ENCODE peak calls at places on chromosomes 4 and X, in five cellular contexts. X, S, Y, W and N are unnamed samples.

GRCh38 chr4:75505630-75506029 is 8.6 kb downstream of the RCHY1 start:
- DNase-seq in X (no peak), S (no peak), Y (no peak), W (no peak), N (no peak)

GRCh38 chr4:3257125-3257690 is 8.2 kb downstream of the MSANTD1 start:
- DNase-seq in X (peak; percentile 44), S (no peak), Y (no peak), W (peak; percentile 40), N (no peak)

GRCh38 chr4:155388162-155388561 is 11.4 kb upstream of the MAP9 start:
- DNase-seq in X (no peak), S (no peak), Y (no peak), W (no peak), N (no peak)

GRCh38 chr4:22744478-22745062 is 51.8 kb downstream of the GBA3 start:
- DNase-seq in X (no peak), S (no peak), Y (no peak), W (no peak), N (no peak)

GRCh38 chrX:4322916-4323315 is 609.5 kb upstream of the PRKX start:
- DNase-seq in X (no peak), S (no peak), Y (no peak), W (no peak), N (no peak)

GRCh38 chrX:151825927-151826471 is 86.7 kb upstream of the MAGEA4 start:
- DNase-seq in X (no peak), S (no peak), Y (no peak), W (no peak), N (no peak)

GRCh38 chrX:43552166-43552565 is 103.9 kb upstream of the MAOA start:
- DNase-seq in X (no peak), S (no peak), Y (no peak), W (peak; percentile 47), N (no peak)

GRCh38 chr4:17029964-17030363 is 131.5 kb upstream of the LDB2 start:
- DNase-seq in X (no peak), S (no peak), Y (no peak), W (no peak), N (no peak)

GRCh38 chr4:17664755-17665154 is 50.3 kb downstream of the MED28 start:
- DNase-seq in X (no peak), S (no peak), Y (no peak), W (no peak), N (no peak)

GRCh38 chr4:113080050-113080449 is 30.6 kb downstream of the ANK2 start:
- DNase-seq in X (no peak), S (no peak), Y (no peak), W (no peak), N (no peak)

GRCh38 chr4:37964734-37965457 is 4.7 kb downstream of the PTTG2 start:
- DNase-seq in X (no peak), S (no peak), Y (no peak), W (no peak), N (no peak)

GRCh38 chrX:154401045-154401799 is 3.0 kb downstream of the RPL10 start:
- DNase-seq in X (no peak), S (no peak), Y (no peak), W (no peak), N (peak; percentile 37)

GRCh38 chr4:28451346-28451745 is 1590.7 kb downstream of the STIM2 start:
- DNase-seq in X (no peak), S (no peak), Y (no peak), W (no peak), N (no peak)

GRCh38 chr4:3321295-3321889 is 28.6 kb downstream of the RGS12 start:
- DNase-seq in X (peak; percentile 11), S (peak; percentile 76), Y (no peak), W (peak; percentile 17), N (peak; percentile 9)

GRCh38 chrX:17086317-17086716 is 139.9 kb downstream of the REPS2 start:
- DNase-seq in X (no peak), S (no peak), Y (no peak), W (no peak), N (no peak)

GRCh38 chr4:130416228-130416627 is 1320.3 kb downstream of the C4orf33 start:
- DNase-seq in X (no peak), S (no peak), Y (no peak), W (no peak), N (no peak)

GRCh38 chrX:111090458-111090857 is 5.5 kb upstream of the PAK3 start:
- DNase-seq in X (no peak), S (no peak), Y (no peak), W (no peak), N (no peak)

GRCh38 chrX:53050841-53051240 is 2.3 kb downstream of the GPR173 start:
- DNase-seq in X (no peak), S (no peak), Y (no peak), W (no peak), N (no peak)
- TF ChIP-seq CTCF in X (no peak), S (no peak), Y (no peak), W (no peak), N (no peak)

GRCh38 chrX:86137071-86137470 is 11.2 kb upstream of the DACH2 start:
- DNase-seq in X (no peak), S (no peak), Y (no peak), W (no peak), N (no peak)

GRCh38 chrX:86146102-86146501 is 2.1 kb upstream of the DACH2 start:
- DNase-seq in X (no peak), S (no peak), Y (no peak), W (no peak), N (no peak)

DNA sequence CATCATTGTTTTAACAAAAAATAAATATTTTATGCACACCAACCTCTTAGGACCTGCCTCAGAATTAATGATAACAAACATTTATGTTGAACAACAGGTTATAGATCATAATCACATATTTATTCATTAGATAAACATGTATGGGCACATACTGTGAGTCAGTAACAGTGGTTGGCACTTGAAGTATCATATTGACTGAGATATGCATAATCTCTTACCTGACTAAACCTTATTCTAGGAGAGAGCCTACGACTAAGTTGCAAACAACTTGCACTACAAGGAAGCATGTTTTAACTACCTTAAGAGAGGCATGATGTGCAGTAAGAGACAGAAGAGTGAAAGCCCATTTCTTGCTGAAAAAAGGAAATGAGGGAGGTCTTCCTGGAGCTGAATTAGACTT is 6.5 kb upstream of the DACH2 start:
- DNase-seq in X (no peak), S (no peak), Y (no peak), W (no peak), N (no peak)
- H3K9me3 ChIP-seq in X (no peaks in the 10 kb centered on the region), S (no peaks in the 10 kb centered on the region), Y (no peaks in the 10 kb centered on the region), W (no peaks in the 10 kb centered on the region), N (no peaks in the 10 kb centered on the region)

DNA sequence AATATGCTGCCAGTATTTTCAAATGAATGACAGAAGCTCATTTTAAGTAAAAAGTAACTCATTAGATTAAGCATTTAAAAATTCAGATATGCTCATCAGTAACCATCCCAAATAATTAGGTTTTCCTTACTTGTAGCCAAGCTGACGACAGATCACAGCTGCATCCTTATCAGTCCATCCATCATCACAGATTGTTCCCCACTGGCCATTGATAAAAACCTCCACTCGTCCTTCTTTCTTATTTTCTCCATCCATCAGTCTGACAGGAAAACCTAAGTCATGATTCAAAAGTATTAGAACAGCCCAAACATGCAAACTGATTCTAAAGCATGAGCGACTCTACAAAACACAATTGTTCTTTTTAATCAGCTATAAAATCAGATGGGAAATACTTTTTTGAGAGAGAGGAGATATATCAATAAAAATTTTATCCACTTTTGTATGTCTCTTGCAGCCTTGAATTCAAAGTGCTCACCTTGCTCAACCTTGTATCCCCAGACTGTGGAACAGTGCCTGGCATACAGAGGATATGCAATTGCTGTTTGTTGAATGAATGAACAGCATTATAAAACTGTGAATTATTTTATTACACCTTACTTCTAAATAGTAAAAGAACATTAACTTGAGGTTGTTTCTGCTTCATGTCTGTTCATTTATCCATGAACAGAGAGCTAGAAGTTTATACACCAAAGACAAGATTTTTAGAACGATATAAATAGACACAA is 44.3 kb downstream of the PRSS12 start:
- DNase-seq in X (no peak), S (no peak), Y (no peak), W (no peak), N (no peak)
- TF ChIP-seq CTCF in X (no peak), S (no peak), Y (no peak), W (no peak), N (no peak)

DNA sequence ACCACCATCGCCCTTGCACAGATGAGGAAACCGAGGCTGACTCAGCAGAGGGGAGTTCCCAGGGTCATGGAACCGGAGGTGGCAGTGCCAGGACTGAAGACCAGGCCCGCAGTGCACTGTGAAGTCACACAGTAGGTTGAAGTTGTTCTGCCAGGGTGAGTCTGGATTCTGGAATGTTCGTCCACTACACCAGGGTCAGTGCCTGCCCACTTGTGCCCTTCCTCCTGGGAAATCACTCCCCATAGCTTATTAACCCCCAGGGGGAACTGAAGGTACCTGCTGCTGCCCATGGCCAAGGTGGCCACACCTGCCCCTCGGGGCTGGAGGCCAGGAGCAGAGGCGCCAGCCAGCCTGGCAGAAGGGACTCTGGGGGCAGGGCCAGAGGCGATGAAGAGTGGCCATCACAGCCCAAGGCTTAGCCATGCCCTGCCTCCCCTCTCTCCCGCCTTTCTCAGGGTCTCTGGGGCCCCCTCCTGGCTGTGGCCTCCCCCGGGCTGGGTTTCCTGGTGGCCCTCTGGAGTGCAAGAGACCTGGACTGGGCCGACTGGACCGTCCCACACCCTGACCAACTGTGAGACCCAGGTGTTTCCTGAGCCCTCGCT is 15.1 kb upstream of the ABLIM2 start:
- DNase-seq in X (no peak), S (no peak), Y (no peak), W (no peak), N (no peak)
- H3K9me3 ChIP-seq in X (peaks cover under 1% of the 10 kb centered on the region), S (no peaks in the 10 kb centered on the region), Y (peaks cover 4% of the 10 kb centered on the region), W (no peaks in the 10 kb centered on the region), N (no peaks in the 10 kb centered on the region)

GRCh38 chrX:52271212-52271611 is 86.5 kb downstream of the MAGED4 start:
- DNase-seq in X (no peak), S (no peak), Y (peak; percentile 7), W (no peak), N (no peak)
- TF ChIP-seq CTCF in X (no peak), S (no peak), Y (peak; percentile 76), W (no peak), N (no peak)

GRCh38 chr4:170687751-170688150 is 598.0 kb upstream of the AADAT start:
- DNase-seq in X (no peak), S (no peak), Y (no peak), W (no peak), N (no peak)
- H3K9me3 ChIP-seq in X (no peaks in the 10 kb centered on the region), S (no peaks in the 10 kb centered on the region), Y (no peaks in the 10 kb centered on the region), W (no peaks in the 10 kb centered on the region), N (no peaks in the 10 kb centered on the region)

DNA sequence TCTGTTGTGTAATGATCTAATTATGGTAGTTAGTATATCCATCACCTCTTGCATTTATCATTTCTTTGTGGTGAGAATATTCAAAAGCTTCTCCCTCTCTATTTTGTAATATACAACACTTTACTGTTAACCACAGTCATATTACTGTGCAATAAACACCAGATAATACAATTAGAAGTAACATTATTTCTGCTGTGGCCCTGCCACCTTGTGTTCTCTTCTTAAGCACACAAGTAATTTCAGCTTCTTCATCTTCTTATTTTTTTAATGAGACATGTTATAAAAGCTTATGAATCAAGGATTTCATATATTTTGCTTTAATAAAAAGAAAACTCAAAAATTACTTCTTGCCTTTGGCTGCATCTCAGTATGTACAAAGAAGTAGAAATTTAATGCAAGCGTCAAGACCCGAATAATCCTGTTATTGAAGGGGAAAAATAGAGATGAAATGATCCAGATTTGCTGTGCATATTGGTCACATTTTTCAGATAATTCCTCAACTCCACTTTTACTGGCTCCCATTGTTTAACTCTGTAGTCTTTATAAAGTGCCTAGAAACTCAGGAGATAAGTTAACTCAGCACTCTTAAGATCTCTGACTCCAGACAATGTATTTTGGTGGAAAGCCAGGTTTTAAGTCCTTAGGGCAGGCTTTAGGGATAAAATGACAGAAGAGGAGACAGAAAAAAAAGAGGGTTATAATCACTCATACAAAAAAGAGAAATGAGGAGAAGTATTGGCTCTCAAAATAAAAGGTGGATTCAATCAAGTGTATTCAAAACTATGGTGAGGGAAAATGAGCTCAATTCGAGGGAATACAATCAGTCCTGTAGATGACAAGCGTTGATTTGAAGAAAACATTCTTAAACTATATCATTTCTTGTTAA is 675.0 kb upstream of the INTU start:
- DNase-seq in X (no peak), S (no peak), Y (no peak), W (no peak), N (no peak)
- TF ChIP-seq CTCF in X (no peak), S (no peak), Y (no peak), W (no peak), N (no peak)